ENCODE peak calls at places on chromosomes 4 and X, in six cellular contexts. Q is ovary, Z is adrenal gland, K is left ventricle myocardium inferior, I is neural progenitor cell, S is transverse colon. E is an unnamed sample. For H3K4me1, the result is how much of the 10 kb centered on the place peaks cover.

GRCh38 chr4:13711233-13711775 is 83.8 kb upstream of the BOD1L1 start:
- DNase-seq in Z (no peak), S (no peak), Q (no peak), K (no peak), I (no peak), E (no peak)

GRCh38 chr4:99028187-99028586 is 32.7 kb downstream of the METAP1 start:
- DNase-seq in Q (no peak), K (no peak), I (no peak), S (no peak), Z (no peak), E (no peak)

GRCh38 chr4:94457692-94458106 is 6.0 kb downstream of the PDLIM5 start:
- DNase-seq in I (peak), Z (no peak), Q (no peak), S (no peak), K (no peak), E (no peak)

GRCh38 chr4:14167876-14168510 is 540.5 kb upstream of the BOD1L1 start:
- DNase-seq in K (no peak), S (no peak), I (no peak), Q (no peak), Z (no peak), E (no peak)

GRCh38 chrX:132171478-132171877 is 43.7 kb upstream of the FRMD7 start:
- DNase-seq in Q (no peak), S (no peak), K (no peak), I (no peak), Z (no peak), E (no peak)

GRCh38 chr4:137981277-137981676 is 260.9 kb downstream of the SLC7A11 start:
- DNase-seq in I (no peak), S (no peak), Z (no peak), K (no peak), Q (no peak), E (no peak)

GRCh38 chrX:2452317-2452784 is 48.4 kb downstream of the DHRSX start:
- DNase-seq in K (no peak), Z (no peak), Q (no peak), I (no peak), S (no peak), E (no peak)

GRCh38 chr4:36904823-36905222 is 339.7 kb upstream of the NWD2 start:
- DNase-seq in Z (no peak), Q (no peak), S (no peak), I (no peak), K (no peak), E (no peak)

GRCh38 chrX:39073131-39073530 is 271.9 kb downstream of the MID1IP1 start:
- DNase-seq in K (no peak), Q (no peak), S (no peak), Z (no peak), I (no peak), E (no peak)

GRCh38 chrX:40090961-40091360 is 6.8 kb downstream of the BCOR start:
- DNase-seq in Q (no peak), S (no peak), I (peak), Z (no peak), K (no peak), E (no peak)

GRCh38 chr4:55435136-55435535 is 39.4 kb downstream of the TMEM165 start:
- DNase-seq in Q (no peak), Z (no peak), S (no peak), K (no peak), I (peak), E (no peak)

GRCh38 chrX:8879750-8880149 is 78.6 kb upstream of the FAM9A start:
- DNase-seq in Q (no peak), Z (peak), K (no peak), I (peak), S (peak), E (no peak)

GRCh38 chr4:177393236-177393635 is 49.0 kb downstream of the AGA start:
- DNase-seq in Q (no peak), I (no peak), S (peak), K (no peak), Z (no peak), E (no peak)

GRCh38 chr4:31538877-31539276 is 818.7 kb downstream of the PCDH7 start:
- DNase-seq in Z (no peak), Q (no peak), K (no peak), S (no peak), I (no peak), E (no peak)

GRCh38 chr4:77127837-77128621 is 29.0 kb upstream of the CCNG2 start:
- DNase-seq in K (no peak), I (no peak), Z (no peak), Q (no peak), S (no peak), E (no peak)

GRCh38 chrX:56762220-56762619 is 33.2 kb downstream of the NBDY start:
- DNase-seq in Q (no peak), K (no peak), Z (no peak), I (no peak), S (no peak), E (no peak)

GRCh38 chr4:1474126-1475090 is 68.2 kb upstream of the NKX1-1 start:
- DNase-seq in S (no peak), K (no peak), Q (no peak), I (no peak), Z (peak), E (peak)

GRCh38 chr4:133320576-133321170 is 171.6 kb downstream of the PCDH10 start:
- DNase-seq in Q (no peak), I (peak), K (no peak), Z (peak), S (no peak), E (no peak)

GRCh38 chr4:151712777-151713176 is 48.0 kb downstream of the GATB start:
- DNase-seq in Q (no peak), Z (no peak), K (no peak), I (no peak), S (no peak), E (no peak)
- H3K4me3 ChIP-seq in Q (no peak), Z (no peak), K (no peak), I (no peak), S (no peak), E (no peak)

GRCh38 chr4:142265536-142265935 is 580.6 kb downstream of the INPP4B start:
- DNase-seq in I (no peak), K (no peak), Z (peak), Q (no peak), S (no peak), E (no peak)
- H3K4me1 ChIP-seq in I (under half), K (under half), Z (under half), Q (under half), S (under half), E (under half)

DNA sequence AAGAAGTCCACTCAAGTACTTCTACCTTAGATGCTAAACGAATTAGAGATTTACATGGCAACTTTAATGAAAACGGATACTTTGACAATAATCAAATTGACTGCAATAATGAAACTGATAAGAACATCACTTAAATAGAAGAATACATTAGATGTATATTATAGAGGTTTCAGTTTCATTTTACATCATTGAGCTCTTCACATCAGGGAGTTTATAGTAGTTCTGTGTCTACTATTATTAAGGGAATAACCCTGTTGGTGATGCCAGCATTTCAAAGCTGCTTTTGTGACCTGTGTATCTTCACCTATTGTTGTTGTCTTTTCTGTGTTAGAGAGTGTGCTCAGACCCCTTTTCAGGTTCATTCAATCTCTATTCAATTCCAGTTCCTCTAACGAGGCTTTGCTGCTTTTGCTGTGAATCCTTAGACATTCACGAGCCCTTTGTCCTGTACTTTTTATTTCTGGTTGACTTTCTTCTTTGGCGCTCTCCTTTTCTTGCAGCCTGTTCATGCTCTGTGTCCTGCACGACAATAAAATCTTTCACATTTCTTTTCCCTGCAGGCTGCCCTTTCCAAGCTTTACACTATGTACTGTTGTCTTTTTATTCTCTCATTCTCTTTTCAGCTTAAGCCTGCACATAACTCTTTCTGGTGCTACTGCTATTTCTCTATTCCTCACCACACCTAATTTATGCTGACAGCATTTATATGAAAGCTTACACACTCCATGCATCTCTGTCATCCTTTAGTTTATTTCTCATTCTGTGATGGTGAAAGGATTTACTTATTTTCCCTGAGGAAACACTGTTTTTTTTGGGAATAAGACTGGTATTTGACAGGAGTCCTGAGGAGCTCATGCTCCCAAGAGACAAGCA is 232.1 kb downstream of the CPE start:
- DNase-seq in S (no peak), Z (no peak), Q (no peak), K (no peak), I (peak), E (no peak)
- H3K27ac ChIP-seq in S (peak), Z (no peak), Q (no peak), K (no peak), I (peak), E (no peak)

DNA sequence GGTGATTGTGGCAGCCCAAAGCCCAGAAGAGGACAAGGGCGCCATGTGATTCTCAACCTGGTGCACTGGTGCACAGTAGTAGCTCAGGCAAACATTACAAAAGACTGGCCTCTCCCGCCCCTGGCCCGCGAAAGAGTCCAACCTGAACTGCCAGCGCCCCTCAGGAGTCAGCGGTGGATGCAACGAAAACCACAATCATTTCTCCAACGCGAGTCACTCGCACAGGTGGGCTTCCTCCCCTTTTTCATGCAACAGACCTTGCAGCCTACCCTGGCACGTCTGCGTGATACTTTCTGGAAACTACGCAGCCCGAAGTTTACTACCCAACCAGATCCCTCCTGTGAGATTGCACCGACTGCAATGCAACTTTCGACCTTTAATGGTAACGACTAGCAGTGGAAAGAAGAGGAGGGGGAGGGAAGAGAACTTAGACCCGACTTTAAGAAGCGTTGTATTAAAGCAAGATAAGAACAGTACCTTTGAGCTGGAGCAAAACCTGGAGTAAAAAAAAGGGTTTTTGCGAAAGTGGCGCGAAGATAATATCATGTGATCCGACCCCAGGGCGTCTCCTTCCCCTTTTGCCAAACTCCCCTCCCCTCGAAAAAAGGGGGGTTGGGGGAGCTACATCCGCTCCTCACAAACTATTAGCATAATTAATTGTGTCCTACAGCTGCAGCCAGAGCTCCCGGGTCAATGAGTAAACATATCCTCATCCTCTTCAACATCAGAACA is 63.3 kb upstream of the CCDC160 start:
- DNase-seq in Q (no peak), I (peak), Z (no peak), S (no peak), K (no peak), E (no peak)
- H3K4me3 ChIP-seq in Q (no peak), I (peak), Z (no peak), S (peak), K (peak), E (peak)

GRCh38 chrX:118724775-118725174 is 2.6 kb upstream of the IL13RA1 start:
- DNase-seq in I (no peak), Z (no peak), K (no peak), S (no peak), Q (no peak), E (no peak)

GRCh38 chrX:118726887-118727685 is at the start of gene IL13RA1:
- DNase-seq in Q (peak), S (peak), Z (peak), K (peak), I (peak), E (peak)

GRCh38 chrX:118729043-118729652 is 1.7 kb downstream of the IL13RA1 start:
- DNase-seq in Q (no peak), I (no peak), S (no peak), K (no peak), Z (no peak), E (no peak)

GRCh38 chrX:118730500-118731247 is 3.3 kb downstream of the IL13RA1 start:
- DNase-seq in I (no peak), Q (no peak), S (no peak), Z (no peak), K (no peak), E (no peak)

GRCh38 chrX:118727686-118728339 is 407 bp downstream of the IL13RA1 start:
- DNase-seq in Z (peak), K (peak), I (peak), Q (peak), S (peak), E (peak)
- H3K4me1 ChIP-seq in Z (under half), K (under half), I (under half), Q (under half), S (under half), E (half or more)

GRCh38 chrX:110322603-110323002 is 4.7 kb upstream of the AMMECR1 start:
- DNase-seq in I (no peak), Q (no peak), K (no peak), Z (no peak), S (no peak), E (no peak)
- H3K27ac ChIP-seq in I (no peak), Q (no peak), K (no peak), Z (no peak), S (no peak), E (no peak)

DNA sequence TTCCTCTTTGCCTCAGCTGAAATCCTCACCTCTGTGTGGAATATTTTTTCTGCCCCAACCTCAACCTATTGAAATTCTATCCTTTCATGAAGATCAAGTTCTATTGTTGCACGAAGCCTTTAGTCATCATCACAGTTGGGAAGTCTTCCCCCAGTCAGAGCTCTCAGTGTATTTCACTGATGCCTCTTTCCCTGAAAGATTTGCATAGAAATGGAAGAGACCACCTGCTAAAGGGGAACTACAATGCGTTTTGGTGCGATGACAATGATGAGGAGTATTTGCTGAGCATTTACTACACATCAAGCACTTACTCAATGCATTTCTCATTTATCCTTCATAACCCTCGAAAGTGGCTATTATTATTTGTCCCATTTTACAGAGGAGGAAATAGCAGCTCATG is 151.2 kb upstream of the KLF3 start:
- DNase-seq in Z (no peak), S (no peak), K (no peak), Q (no peak), I (no peak), E (no peak)
- H3K4me3 ChIP-seq in Z (no peak), S (no peak), K (no peak), Q (no peak), I (no peak), E (no peak)

DNA sequence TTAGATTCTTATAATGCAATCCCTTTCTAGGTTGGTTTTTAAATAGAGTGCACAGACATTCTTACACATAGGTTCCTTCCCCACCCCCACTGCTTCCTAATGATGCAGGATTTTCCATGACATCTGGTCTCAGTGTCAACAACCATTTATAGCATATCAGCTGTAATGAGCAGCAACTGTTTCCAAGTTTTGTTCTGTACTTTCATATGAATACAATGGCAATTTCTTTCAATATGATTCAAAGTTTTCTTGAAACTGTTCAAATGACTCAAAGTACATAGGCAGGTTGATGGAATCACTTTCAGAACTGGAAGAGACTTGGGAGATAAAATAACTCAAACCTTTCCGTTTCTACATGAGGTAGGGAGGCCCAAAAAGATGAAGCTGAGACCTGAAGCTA is 220.7 kb downstream of the CAMK2D start:
- DNase-seq in Q (no peak), S (no peak), K (no peak), Z (no peak), I (no peak), E (no peak)
- H3K4me1 ChIP-seq in Q (under half), S (under half), K (half or more), Z (under half), I (under half), E (under half)